ENCODE peak calls at places on chromosomes 13 and 19, in ten cellular contexts. One of them, this sample, is unnamed.

GRCh38 chr13:41306271-41307150 is 4.6 kb upstream of the NAA16 start:
- DNase-seq in NCI-H1436: no peak
- DNase-seq in mesenteric fat pad: no peak
- DNase-seq in NCI-H774: no peak
- DNase-seq in G401: no peak
- DNase-seq in NCI-H1105 treated with DMSO at 0.1 percent for 48 hours: no peak
- DNase-seq in activated T-helper 1 cell treated with anti-CD3 and anti-CD28 coated beads, Interleukin-12 subunit alpha, Interleukin-12 subunit beta, Interleukin-2, Interleukin-4 antibody, amounts not matched to agents 30 ng/mL and 10 ng/mL and 1 ng/mL, durations not matched to agents 14 hours and 24 hours and 36 hours: no peak
- DNase-seq in fibroblast of pulmonary artery: no peak
- DNase-seq in lower leg skin: no peak
- DNase-seq in ELR: no peak
- DNase-seq in this sample: peak

GRCh38 chr13:111219306-111219705 is 101.1 kb upstream of the TEX29 start:
- DNase-seq in activated T-helper 1 cell treated with anti-CD3 and anti-CD28 coated beads, Interleukin-12 subunit alpha, Interleukin-12 subunit beta, Interleukin-2, Interleukin-4 antibody, amounts not matched to agents 30 ng/mL and 10 ng/mL and 1 ng/mL, durations not matched to agents 14 hours and 24 hours and 36 hours: no peak
- DNase-seq in mesenteric fat pad: no peak
- DNase-seq in fibroblast of pulmonary artery: peak
- DNase-seq in ELR: no peak
- DNase-seq in NCI-H1436: no peak
- DNase-seq in lower leg skin: no peak
- DNase-seq in NCI-H1105 treated with DMSO at 0.1 percent for 48 hours: no peak
- DNase-seq in G401: peak
- DNase-seq in NCI-H774: no peak
- DNase-seq in this sample: peak

GRCh38 chr13:52743988-52744387 is 4.4 kb upstream of the CNMD start:
- DNase-seq in NCI-H1436: no peak
- DNase-seq in mesenteric fat pad: no peak
- DNase-seq in lower leg skin: no peak
- DNase-seq in NCI-H1105 treated with DMSO at 0.1 percent for 48 hours: no peak
- DNase-seq in G401: no peak
- DNase-seq in ELR: no peak
- DNase-seq in activated T-helper 1 cell treated with anti-CD3 and anti-CD28 coated beads, Interleukin-12 subunit alpha, Interleukin-12 subunit beta, Interleukin-2, Interleukin-4 antibody, amounts not matched to agents 30 ng/mL and 10 ng/mL and 1 ng/mL, durations not matched to agents 14 hours and 24 hours and 36 hours: no peak
- DNase-seq in fibroblast of pulmonary artery: no peak
- DNase-seq in NCI-H774: no peak
- DNase-seq in this sample: no peak

GRCh38 chr13:39510296-39510695 is 92.7 kb downstream of the LHFPL6 start:
- DNase-seq in ELR: no peak
- DNase-seq in mesenteric fat pad: no peak
- DNase-seq in activated T-helper 1 cell treated with anti-CD3 and anti-CD28 coated beads, Interleukin-12 subunit alpha, Interleukin-12 subunit beta, Interleukin-2, Interleukin-4 antibody, amounts not matched to agents 30 ng/mL and 10 ng/mL and 1 ng/mL, durations not matched to agents 14 hours and 24 hours and 36 hours: no peak
- DNase-seq in G401: no peak
- DNase-seq in NCI-H1436: peak
- DNase-seq in fibroblast of pulmonary artery: no peak
- DNase-seq in lower leg skin: no peak
- DNase-seq in NCI-H774: peak
- DNase-seq in NCI-H1105 treated with DMSO at 0.1 percent for 48 hours: peak
- DNase-seq in this sample: no peak

GRCh38 chr19:33294058-33294798 is 8.1 kb downstream of the CEBPA start:
- DNase-seq in G401: no peak
- DNase-seq in fibroblast of pulmonary artery: no peak
- DNase-seq in ELR: no peak
- DNase-seq in mesenteric fat pad: no peak
- DNase-seq in lower leg skin: no peak
- DNase-seq in activated T-helper 1 cell treated with anti-CD3 and anti-CD28 coated beads, Interleukin-12 subunit alpha, Interleukin-12 subunit beta, Interleukin-2, Interleukin-4 antibody, amounts not matched to agents 30 ng/mL and 10 ng/mL and 1 ng/mL, durations not matched to agents 14 hours and 24 hours and 36 hours: no peak
- DNase-seq in NCI-H1436: no peak
- DNase-seq in NCI-H1105 treated with DMSO at 0.1 percent for 48 hours: no peak
- DNase-seq in NCI-H774: no peak
- DNase-seq in this sample: no peak

GRCh38 chr19:48271531-48272151 is 1.8 kb downstream of the ZNF114 start:
- DNase-seq in fibroblast of pulmonary artery: peak
- DNase-seq in NCI-H774: no peak
- DNase-seq in NCI-H1436: peak
- DNase-seq in G401: peak
- DNase-seq in activated T-helper 1 cell treated with anti-CD3 and anti-CD28 coated beads, Interleukin-12 subunit alpha, Interleukin-12 subunit beta, Interleukin-2, Interleukin-4 antibody, amounts not matched to agents 30 ng/mL and 10 ng/mL and 1 ng/mL, durations not matched to agents 14 hours and 24 hours and 36 hours: no peak
- DNase-seq in NCI-H1105 treated with DMSO at 0.1 percent for 48 hours: no peak
- DNase-seq in ELR: peak
- DNase-seq in lower leg skin: peak
- DNase-seq in mesenteric fat pad: peak
- DNase-seq in this sample: peak

GRCh38 chr13:23081246-23081645 is 99.5 kb upstream of the SGCG start:
- DNase-seq in activated T-helper 1 cell treated with anti-CD3 and anti-CD28 coated beads, Interleukin-12 subunit alpha, Interleukin-12 subunit beta, Interleukin-2, Interleukin-4 antibody, amounts not matched to agents 30 ng/mL and 10 ng/mL and 1 ng/mL, durations not matched to agents 14 hours and 24 hours and 36 hours: no peak
- DNase-seq in NCI-H1105 treated with DMSO at 0.1 percent for 48 hours: no peak
- DNase-seq in NCI-H1436: no peak
- DNase-seq in NCI-H774: no peak
- DNase-seq in ELR: peak
- DNase-seq in G401: no peak
- DNase-seq in lower leg skin: no peak
- DNase-seq in fibroblast of pulmonary artery: no peak
- DNase-seq in mesenteric fat pad: no peak
- DNase-seq in this sample: peak

GRCh38 chr19:2049741-2050348 is 1.2 kb downstream of the MKNK2 start:
- DNase-seq in fibroblast of pulmonary artery: peak
- DNase-seq in lower leg skin: peak
- DNase-seq in G401: peak
- DNase-seq in mesenteric fat pad: peak
- DNase-seq in NCI-H1105 treated with DMSO at 0.1 percent for 48 hours: peak
- DNase-seq in ELR: peak
- DNase-seq in activated T-helper 1 cell treated with anti-CD3 and anti-CD28 coated beads, Interleukin-12 subunit alpha, Interleukin-12 subunit beta, Interleukin-2, Interleukin-4 antibody, amounts not matched to agents 30 ng/mL and 10 ng/mL and 1 ng/mL, durations not matched to agents 14 hours and 24 hours and 36 hours: peak
- DNase-seq in NCI-H1436: peak
- DNase-seq in NCI-H774: peak
- DNase-seq in this sample: peak

GRCh38 chr13:21435710-21436151 is 23.4 kb downstream of the ZDHHC20 start:
- DNase-seq in G401: no peak
- DNase-seq in NCI-H1105 treated with DMSO at 0.1 percent for 48 hours: no peak
- DNase-seq in ELR: peak
- DNase-seq in mesenteric fat pad: no peak
- DNase-seq in lower leg skin: peak
- DNase-seq in NCI-H774: no peak
- DNase-seq in NCI-H1436: no peak
- DNase-seq in fibroblast of pulmonary artery: peak
- DNase-seq in activated T-helper 1 cell treated with anti-CD3 and anti-CD28 coated beads, Interleukin-12 subunit alpha, Interleukin-12 subunit beta, Interleukin-2, Interleukin-4 antibody, amounts not matched to agents 30 ng/mL and 10 ng/mL and 1 ng/mL, durations not matched to agents 14 hours and 24 hours and 36 hours: peak
- DNase-seq in this sample: peak

GRCh38 chr13:30581582-30581981 is 36.1 kb upstream of the USPL1 start:
- DNase-seq in NCI-H1436: no peak
- DNase-seq in NCI-H1105 treated with DMSO at 0.1 percent for 48 hours: no peak
- DNase-seq in ELR: peak
- DNase-seq in mesenteric fat pad: no peak
- DNase-seq in fibroblast of pulmonary artery: peak
- DNase-seq in NCI-H774: no peak
- DNase-seq in G401: no peak
- DNase-seq in lower leg skin: no peak
- DNase-seq in activated T-helper 1 cell treated with anti-CD3 and anti-CD28 coated beads, Interleukin-12 subunit alpha, Interleukin-12 subunit beta, Interleukin-2, Interleukin-4 antibody, amounts not matched to agents 30 ng/mL and 10 ng/mL and 1 ng/mL, durations not matched to agents 14 hours and 24 hours and 36 hours: no peak
- DNase-seq in this sample: peak

GRCh38 chr13:47478985-47479384 is 522.1 kb downstream of the SUCLA2 start:
- DNase-seq in fibroblast of pulmonary artery: no peak
- DNase-seq in activated T-helper 1 cell treated with anti-CD3 and anti-CD28 coated beads, Interleukin-12 subunit alpha, Interleukin-12 subunit beta, Interleukin-2, Interleukin-4 antibody, amounts not matched to agents 30 ng/mL and 10 ng/mL and 1 ng/mL, durations not matched to agents 14 hours and 24 hours and 36 hours: no peak
- DNase-seq in G401: no peak
- DNase-seq in ELR: no peak
- DNase-seq in lower leg skin: no peak
- DNase-seq in NCI-H1105 treated with DMSO at 0.1 percent for 48 hours: no peak
- DNase-seq in mesenteric fat pad: no peak
- DNase-seq in NCI-H1436: no peak
- DNase-seq in NCI-H774: peak
- DNase-seq in this sample: no peak

GRCh38 chr13:29497137-29497654 is 98.3 kb downstream of the SLC7A1 start:
- DNase-seq in G401: no peak
- DNase-seq in fibroblast of pulmonary artery: peak
- DNase-seq in NCI-H774: no peak
- DNase-seq in ELR: no peak
- DNase-seq in NCI-H1105 treated with DMSO at 0.1 percent for 48 hours: no peak
- DNase-seq in lower leg skin: no peak
- DNase-seq in NCI-H1436: no peak
- DNase-seq in mesenteric fat pad: peak
- DNase-seq in activated T-helper 1 cell treated with anti-CD3 and anti-CD28 coated beads, Interleukin-12 subunit alpha, Interleukin-12 subunit beta, Interleukin-2, Interleukin-4 antibody, amounts not matched to agents 30 ng/mL and 10 ng/mL and 1 ng/mL, durations not matched to agents 14 hours and 24 hours and 36 hours: no peak
- DNase-seq in this sample: peak

GRCh38 chr13:59771272-59771671 is 392.5 kb downstream of the DIAPH3 start:
- DNase-seq in lower leg skin: no peak
- DNase-seq in activated T-helper 1 cell treated with anti-CD3 and anti-CD28 coated beads, Interleukin-12 subunit alpha, Interleukin-12 subunit beta, Interleukin-2, Interleukin-4 antibody, amounts not matched to agents 30 ng/mL and 10 ng/mL and 1 ng/mL, durations not matched to agents 14 hours and 24 hours and 36 hours: no peak
- DNase-seq in ELR: peak
- DNase-seq in mesenteric fat pad: no peak
- DNase-seq in NCI-H1436: no peak
- DNase-seq in G401: no peak
- DNase-seq in fibroblast of pulmonary artery: peak
- DNase-seq in NCI-H774: no peak
- DNase-seq in NCI-H1105 treated with DMSO at 0.1 percent for 48 hours: peak
- DNase-seq in this sample: peak

GRCh38 chr19:18833849-18834643 is 2.3 kb downstream of the UPF1 start:
- DNase-seq in NCI-H774: peak
- DNase-seq in ELR: peak
- DNase-seq in NCI-H1436: no peak
- DNase-seq in NCI-H1105 treated with DMSO at 0.1 percent for 48 hours: peak
- DNase-seq in mesenteric fat pad: no peak
- DNase-seq in fibroblast of pulmonary artery: no peak
- DNase-seq in G401: no peak
- DNase-seq in activated T-helper 1 cell treated with anti-CD3 and anti-CD28 coated beads, Interleukin-12 subunit alpha, Interleukin-12 subunit beta, Interleukin-2, Interleukin-4 antibody, amounts not matched to agents 30 ng/mL and 10 ng/mL and 1 ng/mL, durations not matched to agents 14 hours and 24 hours and 36 hours: no peak
- DNase-seq in lower leg skin: no peak
- DNase-seq in this sample: no peak

GRCh38 chr13:33524086-33524485 is 238.5 kb upstream of the STARD13 start:
- DNase-seq in lower leg skin: no peak
- DNase-seq in ELR: peak
- DNase-seq in G401: no peak
- DNase-seq in fibroblast of pulmonary artery: peak
- DNase-seq in NCI-H774: no peak
- DNase-seq in NCI-H1105 treated with DMSO at 0.1 percent for 48 hours: no peak
- DNase-seq in mesenteric fat pad: no peak
- DNase-seq in NCI-H1436: no peak
- DNase-seq in activated T-helper 1 cell treated with anti-CD3 and anti-CD28 coated beads, Interleukin-12 subunit alpha, Interleukin-12 subunit beta, Interleukin-2, Interleukin-4 antibody, amounts not matched to agents 30 ng/mL and 10 ng/mL and 1 ng/mL, durations not matched to agents 14 hours and 24 hours and 36 hours: no peak
- DNase-seq in this sample: peak

GRCh38 chr13:110748271-110748670 is 34.8 kb downstream of the ING1 start:
- DNase-seq in G401: no peak
- DNase-seq in NCI-H774: no peak
- DNase-seq in lower leg skin: no peak
- DNase-seq in NCI-H1436: no peak
- DNase-seq in fibroblast of pulmonary artery: no peak
- DNase-seq in ELR: no peak
- DNase-seq in activated T-helper 1 cell treated with anti-CD3 and anti-CD28 coated beads, Interleukin-12 subunit alpha, Interleukin-12 subunit beta, Interleukin-2, Interleukin-4 antibody, amounts not matched to agents 30 ng/mL and 10 ng/mL and 1 ng/mL, durations not matched to agents 14 hours and 24 hours and 36 hours: no peak
- DNase-seq in NCI-H1105 treated with DMSO at 0.1 percent for 48 hours: no peak
- DNase-seq in mesenteric fat pad: no peak
- DNase-seq in this sample: no peak

GRCh38 chr19:44951179-44952159 is 3.7 kb upstream of the CLPTM1 start:
- DNase-seq in fibroblast of pulmonary artery: peak
- DNase-seq in mesenteric fat pad: no peak
- DNase-seq in G401: peak
- DNase-seq in NCI-H1436: peak
- DNase-seq in activated T-helper 1 cell treated with anti-CD3 and anti-CD28 coated beads, Interleukin-12 subunit alpha, Interleukin-12 subunit beta, Interleukin-2, Interleukin-4 antibody, amounts not matched to agents 30 ng/mL and 10 ng/mL and 1 ng/mL, durations not matched to agents 14 hours and 24 hours and 36 hours: peak
- DNase-seq in ELR: peak
- DNase-seq in NCI-H1105 treated with DMSO at 0.1 percent for 48 hours: peak
- DNase-seq in NCI-H774: peak
- DNase-seq in lower leg skin: peak
- DNase-seq in this sample: peak

GRCh38 chr19:6464070-6464873 is at the start of gene CRB3:
- DNase-seq in NCI-H1436: peak
- DNase-seq in NCI-H1105 treated with DMSO at 0.1 percent for 48 hours: peak
- DNase-seq in fibroblast of pulmonary artery: no peak
- DNase-seq in G401: no peak
- DNase-seq in NCI-H774: peak
- DNase-seq in ELR: no peak
- DNase-seq in mesenteric fat pad: no peak
- DNase-seq in lower leg skin: peak
- DNase-seq in activated T-helper 1 cell treated with anti-CD3 and anti-CD28 coated beads, Interleukin-12 subunit alpha, Interleukin-12 subunit beta, Interleukin-2, Interleukin-4 antibody, amounts not matched to agents 30 ng/mL and 10 ng/mL and 1 ng/mL, durations not matched to agents 14 hours and 24 hours and 36 hours: no peak
- DNase-seq in this sample: no peak

GRCh38 chr13:114054269-114054668 is 78.2 kb downstream of the RASA3 start:
- DNase-seq in mesenteric fat pad: no peak
- DNase-seq in ELR: peak
- DNase-seq in activated T-helper 1 cell treated with anti-CD3 and anti-CD28 coated beads, Interleukin-12 subunit alpha, Interleukin-12 subunit beta, Interleukin-2, Interleukin-4 antibody, amounts not matched to agents 30 ng/mL and 10 ng/mL and 1 ng/mL, durations not matched to agents 14 hours and 24 hours and 36 hours: no peak
- DNase-seq in NCI-H1436: no peak
- DNase-seq in G401: no peak
- DNase-seq in fibroblast of pulmonary artery: no peak
- DNase-seq in NCI-H774: no peak
- DNase-seq in lower leg skin: no peak
- DNase-seq in NCI-H1105 treated with DMSO at 0.1 percent for 48 hours: no peak
- DNase-seq in this sample: no peak

GRCh38 chr13:98927954-98928927 is 49.6 kb downstream of the DOCK9 start:
- DNase-seq in NCI-H774: no peak
- DNase-seq in lower leg skin: peak
- DNase-seq in NCI-H1105 treated with DMSO at 0.1 percent for 48 hours: no peak
- DNase-seq in NCI-H1436: no peak
- DNase-seq in activated T-helper 1 cell treated with anti-CD3 and anti-CD28 coated beads, Interleukin-12 subunit alpha, Interleukin-12 subunit beta, Interleukin-2, Interleukin-4 antibody, amounts not matched to agents 30 ng/mL and 10 ng/mL and 1 ng/mL, durations not matched to agents 14 hours and 24 hours and 36 hours: no peak
- DNase-seq in fibroblast of pulmonary artery: peak
- DNase-seq in mesenteric fat pad: no peak
- DNase-seq in ELR: peak
- DNase-seq in G401: no peak
- DNase-seq in this sample: peak

GRCh38 chr19:53977991-53978731 is 13.3 kb upstream of the CACNG6 start:
- DNase-seq in NCI-H1105 treated with DMSO at 0.1 percent for 48 hours: no peak
- DNase-seq in lower leg skin: peak
- DNase-seq in mesenteric fat pad: no peak
- DNase-seq in NCI-H1436: no peak
- DNase-seq in fibroblast of pulmonary artery: peak
- DNase-seq in G401: peak
- DNase-seq in activated T-helper 1 cell treated with anti-CD3 and anti-CD28 coated beads, Interleukin-12 subunit alpha, Interleukin-12 subunit beta, Interleukin-2, Interleukin-4 antibody, amounts not matched to agents 30 ng/mL and 10 ng/mL and 1 ng/mL, durations not matched to agents 14 hours and 24 hours and 36 hours: no peak
- DNase-seq in ELR: peak
- DNase-seq in NCI-H774: no peak
- DNase-seq in this sample: peak

GRCh38 chr13:57784633-57785032 is 153.1 kb downstream of the PCDH17 start:
- DNase-seq in lower leg skin: no peak
- DNase-seq in fibroblast of pulmonary artery: no peak
- DNase-seq in NCI-H774: no peak
- DNase-seq in ELR: no peak
- DNase-seq in activated T-helper 1 cell treated with anti-CD3 and anti-CD28 coated beads, Interleukin-12 subunit alpha, Interleukin-12 subunit beta, Interleukin-2, Interleukin-4 antibody, amounts not matched to agents 30 ng/mL and 10 ng/mL and 1 ng/mL, durations not matched to agents 14 hours and 24 hours and 36 hours: no peak
- DNase-seq in G401: no peak
- DNase-seq in NCI-H1436: no peak
- DNase-seq in mesenteric fat pad: no peak
- DNase-seq in NCI-H1105 treated with DMSO at 0.1 percent for 48 hours: no peak
- DNase-seq in this sample: no peak

GRCh38 chr13:48235100-48235813 is 2.3 kb downstream of the ITM2B start:
- DNase-seq in mesenteric fat pad: no peak
- DNase-seq in activated T-helper 1 cell treated with anti-CD3 and anti-CD28 coated beads, Interleukin-12 subunit alpha, Interleukin-12 subunit beta, Interleukin-2, Interleukin-4 antibody, amounts not matched to agents 30 ng/mL and 10 ng/mL and 1 ng/mL, durations not matched to agents 14 hours and 24 hours and 36 hours: no peak
- DNase-seq in ELR: peak
- DNase-seq in G401: peak
- DNase-seq in NCI-H1436: no peak
- DNase-seq in NCI-H1105 treated with DMSO at 0.1 percent for 48 hours: no peak
- DNase-seq in lower leg skin: peak
- DNase-seq in NCI-H774: no peak
- DNase-seq in fibroblast of pulmonary artery: peak
- DNase-seq in this sample: peak

GRCh38 chr19:11499327-11499726 is 6.3 kb downstream of the ZNF653 start:
- DNase-seq in ELR: no peak
- DNase-seq in G401: no peak
- DNase-seq in NCI-H774: no peak
- DNase-seq in NCI-H1105 treated with DMSO at 0.1 percent for 48 hours: no peak
- DNase-seq in NCI-H1436: no peak
- DNase-seq in lower leg skin: no peak
- DNase-seq in mesenteric fat pad: no peak
- DNase-seq in activated T-helper 1 cell treated with anti-CD3 and anti-CD28 coated beads, Interleukin-12 subunit alpha, Interleukin-12 subunit beta, Interleukin-2, Interleukin-4 antibody, amounts not matched to agents 30 ng/mL and 10 ng/mL and 1 ng/mL, durations not matched to agents 14 hours and 24 hours and 36 hours: no peak
- DNase-seq in fibroblast of pulmonary artery: no peak
- DNase-seq in this sample: no peak

GRCh38 chr19:44675516-44675915 is 4.2 kb downstream of the CEACAM19 start:
- DNase-seq in G401: no peak
- DNase-seq in ELR: no peak
- DNase-seq in NCI-H1436: no peak
- DNase-seq in fibroblast of pulmonary artery: no peak
- DNase-seq in mesenteric fat pad: no peak
- DNase-seq in NCI-H774: no peak
- DNase-seq in lower leg skin: no peak
- DNase-seq in activated T-helper 1 cell treated with anti-CD3 and anti-CD28 coated beads, Interleukin-12 subunit alpha, Interleukin-12 subunit beta, Interleukin-2, Interleukin-4 antibody, amounts not matched to agents 30 ng/mL and 10 ng/mL and 1 ng/mL, durations not matched to agents 14 hours and 24 hours and 36 hours: no peak
- DNase-seq in NCI-H1105 treated with DMSO at 0.1 percent for 48 hours: no peak
- DNase-seq in this sample: no peak

GRCh38 chr13:29494520-29494919 is 101.0 kb downstream of the SLC7A1 start:
- DNase-seq in NCI-H1105 treated with DMSO at 0.1 percent for 48 hours: no peak
- DNase-seq in mesenteric fat pad: no peak
- DNase-seq in activated T-helper 1 cell treated with anti-CD3 and anti-CD28 coated beads, Interleukin-12 subunit alpha, Interleukin-12 subunit beta, Interleukin-2, Interleukin-4 antibody, amounts not matched to agents 30 ng/mL and 10 ng/mL and 1 ng/mL, durations not matched to agents 14 hours and 24 hours and 36 hours: no peak
- DNase-seq in ELR: no peak
- DNase-seq in G401: no peak
- DNase-seq in fibroblast of pulmonary artery: no peak
- DNase-seq in NCI-H774: no peak
- DNase-seq in NCI-H1436: no peak
- DNase-seq in lower leg skin: no peak
- DNase-seq in this sample: no peak

GRCh38 chr19:35340431-35340830 is 7.3 kb upstream of the FFAR1 start:
- DNase-seq in fibroblast of pulmonary artery: no peak
- DNase-seq in NCI-H1436: no peak
- DNase-seq in NCI-H774: no peak
- DNase-seq in lower leg skin: no peak
- DNase-seq in activated T-helper 1 cell treated with anti-CD3 and anti-CD28 coated beads, Interleukin-12 subunit alpha, Interleukin-12 subunit beta, Interleukin-2, Interleukin-4 antibody, amounts not matched to agents 30 ng/mL and 10 ng/mL and 1 ng/mL, durations not matched to agents 14 hours and 24 hours and 36 hours: no peak
- DNase-seq in NCI-H1105 treated with DMSO at 0.1 percent for 48 hours: no peak
- DNase-seq in G401: no peak
- DNase-seq in ELR: no peak
- DNase-seq in mesenteric fat pad: no peak
- DNase-seq in this sample: no peak

GRCh38 chr13:110652755-110653154 is 37.4 kb downstream of the NAXD start:
- DNase-seq in NCI-H774: no peak
- DNase-seq in activated T-helper 1 cell treated with anti-CD3 and anti-CD28 coated beads, Interleukin-12 subunit alpha, Interleukin-12 subunit beta, Interleukin-2, Interleukin-4 antibody, amounts not matched to agents 30 ng/mL and 10 ng/mL and 1 ng/mL, durations not matched to agents 14 hours and 24 hours and 36 hours: no peak
- DNase-seq in ELR: no peak
- DNase-seq in fibroblast of pulmonary artery: no peak
- DNase-seq in mesenteric fat pad: no peak
- DNase-seq in lower leg skin: no peak
- DNase-seq in NCI-H1105 treated with DMSO at 0.1 percent for 48 hours: no peak
- DNase-seq in G401: no peak
- DNase-seq in NCI-H1436: no peak
- DNase-seq in this sample: no peak